ENCODE peak calls at places on chromosome 21, in ten cellular contexts. A is A549; Z is right cardiac atrium; G is heart right ventricle; I is natural killer cell; T is stimulated activated memory B cell treated with anti-CD40 and anti-IgM and Interleukin-4, amounts not matched to agents 10 μg/mL and 1 μg/mL and 100 μg/mL, for 72 hours; O is naive thymus-derived CD8-positive, alpha-beta T cell; J is activated B cell treated with CpG ODN at 0.5 μM for 24 hours; V is memory B cell; F is T-helper 17 cell. Y is an unnamed sample.

GRCh38 chr21:28805885-28806284 is 186.8 kb downstream of the LTN1 start:
- ATAC-seq in G (peak; percentile 33), J (no peak), A (no peak), I (no peak), O (no peak), F (no peak), V (no peak), Z (peak; percentile 78), T (no peak), Y (peak; percentile 51)

GRCh38 chr21:31132574-31133242 is 94.4 kb upstream of the KRTAP19-8 start:
- ATAC-seq in Z (no peak), O (peak; percentile 94), F (peak; percentile 95), G (no peak), V (peak; percentile 38), I (peak; percentile 60), T (peak; percentile 49), J (no peak), A (no peak), Y (no peak)

GRCh38 chr21:20259035-20259867 is 739.0 kb upstream of the NCAM2 start:
- ATAC-seq in Z (peak; percentile 87), F (no peak), V (no peak), I (no peak), O (no peak), T (no peak), J (no peak), A (no peak), G (peak; percentile 52), Y (no peak)

GRCh38 chr21:39660596-39660995 is 47.9 kb downstream of the B3GALT5 start:
- ATAC-seq in F (no peak), T (no peak), V (no peak), O (no peak), J (no peak), A (peak; percentile 89), Z (peak; percentile 85), I (no peak), G (peak; percentile 89), Y (peak; percentile 95)

GRCh38 chr21:39263372-39263771 is 50.1 kb downstream of the BRWD1 start:
- ATAC-seq in A (no peak), G (no peak), Z (no peak), V (no peak), I (no peak), J (no peak), T (no peak), F (no peak), O (no peak), Y (no peak)

GRCh38 chr21:46130721-46131720 is 24.4 kb downstream of the FTCD start:
- ATAC-seq in O (no peak), F (no peak), Z (peak; percentile 6), A (no peak), I (no peak), G (peak; percentile 2), T (no peak), V (no peak), J (no peak), Y (no peak)

GRCh38 chr21:31675960-31676359 is 16.5 kb downstream of the SOD1 start:
- ATAC-seq in J (peak; percentile 71), A (no peak), T (peak; percentile 72), G (no peak), Z (no peak), F (no peak), I (no peak), O (no peak), V (peak; percentile 94), Y (no peak)

GRCh38 chr21:26351661-26352060 is 181.1 kb upstream of the APP start:
- ATAC-seq in G (no peak), A (no peak), O (no peak), T (no peak), V (no peak), J (no peak), I (no peak), Z (no peak), F (no peak), Y (no peak)

GRCh38 chr21:42663860-42664535 is 10.6 kb downstream of the PDE9A start:
- ATAC-seq in A (no peak), I (no peak), O (no peak), F (no peak), Z (peak; percentile 51), G (peak; percentile 30), J (no peak), T (no peak), V (no peak), Y (no peak)

GRCh38 chr21:36482673-36483072 is 2.8 kb upstream of the CLDN14 start:
- ATAC-seq in F (no peak), G (no peak), I (no peak), V (no peak), Z (no peak), A (no peak), J (no peak), O (no peak), T (no peak), Y (no peak)

GRCh38 chr21:43974791-43975468 is 37.2 kb upstream of the TRAPPC10 start:
- ATAC-seq in F (peak; percentile 27), I (peak; percentile 34), V (no peak), T (no peak), J (peak; percentile 29), Z (peak; percentile 30), G (peak; percentile 26), O (peak; percentile 24), A (peak; percentile 35), Y (peak; percentile 29)

GRCh38 chr21:39564200-39564599 is 48.5 kb upstream of the B3GALT5 start:
- ATAC-seq in I (no peak), A (no peak), G (peak; percentile 84), F (no peak), Z (peak; percentile 79), O (no peak), J (no peak), V (no peak), T (no peak), Y (no peak)